ENCODE peak calls at places on chromosomes 12 and 14, in seven cellular contexts. C is A549, B is thoracic aorta, N is Panc1, V is uterus, J is IMR-90, H is body of pancreas. S is an unnamed sample.

GRCh38 chr14:68395585-68395984 is 397.3 kb downstream of the ZFP36L1 start:
- DNase-seq in C (peak; percentile 33), B (peak; percentile 51), N (no peak), V (peak; percentile 46), J (peak; percentile 76), H (no peak), S (no peak)

GRCh38 chr14:53929871-53930685 is 26.5 kb downstream of the BMP4 start:
- DNase-seq in C (peak; percentile 28), B (no peak), N (peak; percentile 4), V (no peak), J (no peak), H (peak; percentile 68), S (peak; percentile 62)

GRCh38 chr14:64409509-64409908 is 21.4 kb downstream of the MTHFD1 start:
- DNase-seq in C (no peak), B (no peak), N (no peak), V (no peak), J (no peak), H (no peak), S (no peak)

GRCh38 chr14:86722612-86723253 is 1192.8 kb downstream of the FLRT2 start:
- DNase-seq in C (no peak), B (no peak), N (no peak), V (no peak), J (no peak), H (no peak), S (no peak)

GRCh38 chr14:69895109-69895508 is 15.9 kb downstream of the SMOC1 start:
- DNase-seq in C (no peak), B (no peak), N (no peak), V (no peak), J (no peak), H (no peak), S (no peak)

GRCh38 chr12:1863823-1864222 is 43.5 kb downstream of the LRTM2 start:
- DNase-seq in C (no peak), B (no peak), N (no peak), V (no peak), J (no peak), H (no peak), S (no peak)

GRCh38 chr12:102957339-102958050 is at the start of gene ASCL1:
- DNase-seq in C (peak; percentile 48), B (no peak), N (no peak), V (no peak), J (peak; percentile 10), H (no peak), S (peak; percentile 71)

GRCh38 chr12:86600664-86601231 is 344.6 kb upstream of the MGAT4C start:
- DNase-seq in C (no peak), B (no peak), N (no peak), V (peak; percentile 6), J (no peak), H (no peak), S (no peak)

GRCh38 chr12:124157416-124157815 is 137.5 kb upstream of the RFLNA start:
- DNase-seq in C (no peak), B (no peak), N (no peak), V (no peak), J (no peak), H (no peak), S (no peak)

GRCh38 chr12:124680863-124681778 is 113.7 kb upstream of the NCOR2 start:
- DNase-seq in C (peak; percentile 95), B (peak; percentile 66), N (peak; percentile 91), V (peak; percentile 73), J (peak; percentile 95), H (no peak), S (peak; percentile 63)

GRCh38 chr14:69612014-69612758 is 790 bp downstream of the SUSD6 start:
- DNase-seq in C (no peak), B (no peak), N (no peak), V (peak; percentile 33), J (peak; percentile 23), H (peak; percentile 44), S (peak; percentile 80)

GRCh38 chr12:2960432-2960956 is 1.3 kb downstream of the TEAD4 start:
- DNase-seq in C (peak; percentile 29), B (no peak), N (no peak), V (no peak), J (peak; percentile 67), H (peak; percentile 34), S (peak; percentile 35)

GRCh38 chr12:57908511-57908910 is 32.9 kb upstream of the ATP23 start:
- DNase-seq in C (no peak), B (no peak), N (no peak), V (no peak), J (no peak), H (no peak), S (no peak)

GRCh38 chr14:30385925-30386324 is 173.0 kb upstream of the G2E3 start:
- DNase-seq in C (no peak), B (no peak), N (no peak), V (no peak), J (no peak), H (no peak), S (no peak)
- H3K9me3 ChIP-seq in C (no peaks in the 10 kb centered on the region), B (no peaks in the 10 kb centered on the region), N (no peaks in the 10 kb centered on the region), V (no peaks in the 10 kb centered on the region), J (no peaks in the 10 kb centered on the region), H (no peaks in the 10 kb centered on the region), S (no peaks in the 10 kb centered on the region)

DNA sequence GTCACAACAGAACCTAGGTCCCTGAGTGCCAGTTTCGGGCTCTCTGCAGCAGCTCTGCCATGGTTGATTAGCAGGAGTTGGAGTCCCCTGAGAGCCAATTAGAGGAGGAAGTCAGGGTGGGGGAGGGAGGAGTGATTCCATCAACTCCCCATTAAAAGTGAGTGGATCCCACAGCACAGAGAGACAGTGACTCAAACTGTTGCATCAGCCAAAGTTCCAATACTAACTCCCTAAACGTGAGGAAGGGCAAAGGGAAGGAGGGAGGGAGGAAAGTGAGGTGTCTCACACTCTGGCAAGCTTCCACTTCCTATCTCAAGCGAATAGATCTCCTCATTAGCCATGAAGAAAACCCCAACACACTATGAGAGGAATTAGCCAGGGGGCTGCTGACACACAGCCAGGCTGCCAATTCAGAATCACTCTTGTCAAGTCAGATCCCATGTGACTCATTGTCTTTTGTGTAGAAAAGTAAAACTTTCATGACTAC is 23.6 kb downstream of the OR11H4 start:
- DNase-seq in C (peak; percentile 32), B (no peak), N (no peak), V (no peak), J (peak; percentile 46), H (no peak), S (no peak)
- H3K9me3 ChIP-seq in C (no peaks in the 10 kb centered on the region), B (no peaks in the 10 kb centered on the region), N (no peaks in the 10 kb centered on the region), V (no peaks in the 10 kb centered on the region), J (no peaks in the 10 kb centered on the region), H (no peaks in the 10 kb centered on the region), S (no peaks in the 10 kb centered on the region)

GRCh38 chr14:36659010-36659821 is 2.4 kb upstream of the PAX9 start:
- DNase-seq in C (no peak), B (no peak), N (no peak), V (no peak), J (no peak), H (no peak), S (peak; percentile 23)

GRCh38 chr14:36660736-36661505 is 739 bp upstream of the PAX9 start:
- DNase-seq in C (no peak), B (no peak), N (no peak), V (no peak), J (no peak), H (peak; percentile 34), S (no peak)

GRCh38 chr14:36661506-36662257 is at the start of gene PAX9:
- DNase-seq in C (peak; percentile 91), B (no peak), N (peak; percentile 74), V (peak; percentile 62), J (peak; percentile 41), H (peak; percentile 91), S (peak; percentile 97)

GRCh38 chr14:36658091-36659009 is 3.3 kb upstream of the PAX9 start:
- DNase-seq in C (no peak), B (no peak), N (no peak), V (no peak), J (no peak), H (no peak), S (peak; percentile 46)

GRCh38 chr14:36659822-36660735 is 1.6 kb upstream of the PAX9 start:
- DNase-seq in C (no peak), B (no peak), N (no peak), V (no peak), J (no peak), H (no peak), S (peak; percentile 59)
- H3K9me3 ChIP-seq in C (no peaks in the 10 kb centered on the region), B (no peaks in the 10 kb centered on the region), N (no peaks in the 10 kb centered on the region), V (no peaks in the 10 kb centered on the region), J (peaks cover 14% of the 10 kb centered on the region), H (no peaks in the 10 kb centered on the region), S (no peaks in the 10 kb centered on the region)

GRCh38 chr14:38210168-38210567 is 2.5 kb downstream of the SSTR1 start:
- DNase-seq in C (peak; percentile 24), B (no peak), N (no peak), V (no peak), J (peak; percentile 86), H (no peak), S (no peak)
- H3K9me3 ChIP-seq in C (peaks cover 9% of the 10 kb centered on the region), B (peaks cover 4% of the 10 kb centered on the region), N (no peaks in the 10 kb centered on the region), V (no peaks in the 10 kb centered on the region), J (peaks cover 2% of the 10 kb centered on the region), H (no peaks in the 10 kb centered on the region), S (no peaks in the 10 kb centered on the region)

GRCh38 chr14:101047326-101047725 is 143.8 kb upstream of the RTL1 start:
- DNase-seq in C (no peak), B (no peak), N (no peak), V (no peak), J (no peak), H (peak; percentile 25), S (no peak)

GRCh38 chr14:101048766-101049165 is 145.2 kb upstream of the RTL1 start:
- DNase-seq in C (no peak), B (no peak), N (no peak), V (no peak), J (no peak), H (no peak), S (no peak)

GRCh38 chr14:101049511-101049910 is 146.0 kb upstream of the RTL1 start:
- DNase-seq in C (no peak), B (no peak), N (no peak), V (no peak), J (no peak), H (no peak), S (no peak)

GRCh38 chr14:101050901-101051490 is 147.5 kb upstream of the RTL1 start:
- DNase-seq in C (no peak), B (no peak), N (no peak), V (no peak), J (no peak), H (no peak), S (no peak)

GRCh38 chr14:101049942-101050341 is 146.4 kb upstream of the RTL1 start:
- DNase-seq in C (no peak), B (no peak), N (no peak), V (no peak), J (no peak), H (peak; percentile 21), S (no peak)
- H3K9me3 ChIP-seq in C (peaks cover 4% of the 10 kb centered on the region), B (no peaks in the 10 kb centered on the region), N (no peaks in the 10 kb centered on the region), V (no peaks in the 10 kb centered on the region), J (no peaks in the 10 kb centered on the region), H (no peaks in the 10 kb centered on the region), S (no peaks in the 10 kb centered on the region)

GRCh38 chr12:30400349-30400748 is 295.3 kb downstream of the IPO8 start:
- DNase-seq in C (no peak), B (no peak), N (no peak), V (no peak), J (no peak), H (no peak), S (no peak)
- H3K9me3 ChIP-seq in C (no peaks in the 10 kb centered on the region), B (no peaks in the 10 kb centered on the region), N (peaks cover 7% of the 10 kb centered on the region), V (no peaks in the 10 kb centered on the region), J (peaks cover 4% of the 10 kb centered on the region), H (no peaks in the 10 kb centered on the region), S (peaks cover 15% of the 10 kb centered on the region)

S was measured in neural progenitor cell.